ENCODE peak calls at places on chromosome X, in nine cellular contexts. T, U, B, N, E, J, D, C and V are unnamed samples.

GRCh38 chrX:20973038-20973437 is 401.2 kb upstream of the CNKSR2 start:
- DNase-seq in T (no peak), D (no peak), U (no peak), B (no peak), N (no peak), J (no peak), E (no peak), C (no peak), V (no peak)

GRCh38 chrX:49225858-49226257 is 7.3 kb downstream of the CACNA1F start:
- DNase-seq in T (no peak), E (no peak), B (no peak), D (no peak), C (no peak), N (no peak), J (no peak), U (no peak), V (no peak)

GRCh38 chrX:7132335-7133035 is 15.0 kb upstream of the STS start:
- DNase-seq in N (no peak), B (no peak), E (peak), C (no peak), U (no peak), T (peak), J (peak), D (peak), V (peak)

GRCh38 chrX:71659959-71660358 is 7.4 kb upstream of the LOC101059915 start:
- DNase-seq in D (no peak), U (no peak), E (no peak), T (no peak), B (no peak), N (no peak), J (no peak), C (no peak), V (no peak)

GRCh38 chrX:7972586-7972985 is 45.4 kb upstream of the PNPLA4 start:
- DNase-seq in D (peak), B (no peak), N (no peak), E (no peak), T (peak), C (no peak), J (no peak), U (no peak), V (no peak)

GRCh38 chrX:79081895-79082512 is 62.5 kb upstream of the GPR174 start:
- DNase-seq in E (peak), D (peak), B (peak), U (no peak), C (no peak), N (no peak), T (no peak), J (no peak), V (no peak)

GRCh38 chrX:2228466-2228865 is 272.3 kb downstream of the DHRSX start:
- DNase-seq in U (no peak), J (no peak), T (no peak), B (no peak), D (no peak), N (no peak), E (no peak), C (no peak), V (no peak)

GRCh38 chrX:129779086-129779672 is 570 bp upstream of the SASH3 start:
- DNase-seq in B (no peak), D (no peak), E (no peak), T (no peak), J (no peak), N (no peak), U (no peak), C (no peak), V (no peak)

GRCh38 chrX:66200855-66201795 is 37.1 kb downstream of the HEPH start:
- DNase-seq in N (no peak), U (no peak), C (no peak), J (peak), D (peak), B (no peak), T (no peak), E (peak), V (no peak)

GRCh38 chrX:72348247-72348979 is 42.7 kb upstream of the CITED1 start:
- DNase-seq in J (no peak), T (no peak), U (no peak), E (no peak), D (no peak), C (no peak), B (no peak), N (no peak), V (no peak)

GRCh38 chrX:97310373-97310772 is 426.7 kb downstream of the RPA4 start:
- DNase-seq in T (no peak), D (no peak), B (no peak), N (no peak), C (no peak), E (peak), U (no peak), J (peak), V (no peak)

GRCh38 chrX:66110112-66110511 is 53.9 kb upstream of the HEPH start:
- DNase-seq in B (no peak), T (peak), J (no peak), E (peak), N (no peak), U (no peak), D (peak), C (no peak), V (no peak)

GRCh38 chrX:118862086-118862485 is 38.5 kb downstream of the ZCCHC12 start:
- DNase-seq in B (no peak), U (no peak), N (no peak), J (no peak), D (no peak), T (no peak), C (no peak), E (no peak), V (no peak)

GRCh38 chrX:17608898-17609297 is 128.4 kb upstream of the SCML1 start:
- DNase-seq in U (no peak), C (no peak), N (no peak), D (no peak), T (peak), E (no peak), B (no peak), J (no peak), V (no peak)

GRCh38 chrX:38018734-38019410 is 12.5 kb downstream of the SYTL5 start:
- DNase-seq in C (no peak), B (no peak), N (no peak), U (no peak), D (no peak), J (peak), E (no peak), T (no peak), V (no peak)

GRCh38 chrX:48677456-48678030 is 6.1 kb upstream of the WAS start:
- DNase-seq in N (no peak), J (no peak), U (no peak), T (no peak), C (no peak), D (peak), E (no peak), B (no peak), V (no peak)

GRCh38 chrX:68699960-68700746 is 52.7 kb downstream of the STARD8 start:
- DNase-seq in C (no peak), J (no peak), T (no peak), U (no peak), E (peak), D (peak), N (no peak), B (no peak), V (no peak)

GRCh38 chrX:154539077-154539476 is 7.6 kb downstream of the G6PD start:
- DNase-seq in D (no peak), E (no peak), N (no peak), T (no peak), B (no peak), C (no peak), U (no peak), J (no peak), V (no peak)

GRCh38 chrX:154805696-154806091 is 409 bp upstream of the MPP1 start:
- DNase-seq in C (no peak), T (no peak), U (no peak), J (peak), B (no peak), N (no peak), E (peak), D (peak), V (no peak)

GRCh38 chrX:66914082-66914481 is 275.2 kb upstream of the EDA2R start:
- DNase-seq in C (no peak), J (no peak), E (no peak), N (no peak), B (no peak), D (peak), T (peak), U (no peak), V (peak)

GRCh38 chrX:106897259-106897658 is 5.9 kb downstream of the RIPPLY1 start:
- DNase-seq in U (peak), J (no peak), N (no peak), D (peak), C (no peak), T (no peak), E (peak), B (no peak), V (no peak)

GRCh38 chrX:143121471-143121870 is 95.7 kb downstream of the SPANXN4 start:
- DNase-seq in U (no peak), C (no peak), N (no peak), D (no peak), E (no peak), T (no peak), B (no peak), J (no peak), V (no peak)

GRCh38 chrX:107710617-107711391 is 64.8 kb downstream of the TSC22D3 start:
- DNase-seq in E (peak), U (peak), D (peak), J (peak), B (peak), T (peak), N (peak), C (peak), V (no peak)

GRCh38 chrX:129600981-129601424 is 53.8 kb downstream of the APLN start:
- DNase-seq in N (no peak), D (peak), E (peak), B (no peak), T (no peak), U (no peak), C (no peak), J (no peak), V (peak)

GRCh38 chrX:118718737-118719136 is 8.7 kb upstream of the IL13RA1 start:
- DNase-seq in E (no peak), D (no peak), C (no peak), B (no peak), N (no peak), U (no peak), T (peak), J (no peak), V (no peak)

GRCh38 chrX:134732676-134733075 is 74.4 kb upstream of the PLAC1 start:
- DNase-seq in E (no peak), C (no peak), D (no peak), J (no peak), U (no peak), B (no peak), T (no peak), N (no peak), V (no peak)

GRCh38 chrX:49754238-49754857 is 58.6 kb upstream of the PAGE1 start:
- DNase-seq in U (peak), T (peak), N (peak), J (no peak), C (peak), D (peak), B (peak), E (peak), V (peak)

GRCh38 chrX:10017866-10018265 is 50.7 kb downstream of the CLDN34 start:
- DNase-seq in C (no peak), U (no peak), N (no peak), T (no peak), B (no peak), D (peak), J (peak), E (peak), V (peak)
- H3K4me3 ChIP-seq in C (no peak), U (peak), N (no peak), T (no peak), B (peak), D (peak), J (no peak), E (no peak), V (no peak)

GRCh38 chrX:40759374-40759773 is 24.0 kb upstream of the MED14 start:
- DNase-seq in E (no peak), N (no peak), B (no peak), J (no peak), D (no peak), U (no peak), C (no peak), T (no peak), V (no peak)
- H3K4me3 ChIP-seq in E (no peak), N (no peak), B (no peak), J (no peak), D (no peak), U (no peak), C (no peak), T (no peak), V (no peak)

DNA sequence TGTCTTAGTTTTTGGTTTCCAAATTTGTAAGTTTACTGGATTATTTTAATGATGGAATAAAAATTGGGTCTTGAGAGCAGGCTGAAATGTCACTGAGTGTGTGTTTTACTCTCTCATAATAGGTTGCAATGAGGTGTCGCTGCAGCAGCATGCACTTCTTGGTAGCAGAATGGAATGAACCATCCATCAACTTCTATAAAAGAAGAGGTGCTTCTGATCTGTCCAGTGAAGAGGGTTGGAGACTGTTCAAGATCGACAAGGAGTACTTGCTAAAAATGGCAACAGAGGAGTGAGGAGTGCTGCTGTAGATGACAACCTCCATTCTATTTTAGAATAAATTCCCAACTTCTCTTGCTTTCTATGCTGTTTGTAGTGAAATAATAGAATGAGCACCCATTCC is 2.6 kb downstream of the SAT1 start:
- DNase-seq in B (no peak), T (no peak), D (no peak), J (no peak), E (no peak), N (no peak), U (no peak), C (no peak), V (no peak)
- H3K4me3 ChIP-seq in B (peak), T (peak), D (no peak), J (no peak), E (no peak), N (no peak), U (no peak), C (no peak), V (peak)

DNA sequence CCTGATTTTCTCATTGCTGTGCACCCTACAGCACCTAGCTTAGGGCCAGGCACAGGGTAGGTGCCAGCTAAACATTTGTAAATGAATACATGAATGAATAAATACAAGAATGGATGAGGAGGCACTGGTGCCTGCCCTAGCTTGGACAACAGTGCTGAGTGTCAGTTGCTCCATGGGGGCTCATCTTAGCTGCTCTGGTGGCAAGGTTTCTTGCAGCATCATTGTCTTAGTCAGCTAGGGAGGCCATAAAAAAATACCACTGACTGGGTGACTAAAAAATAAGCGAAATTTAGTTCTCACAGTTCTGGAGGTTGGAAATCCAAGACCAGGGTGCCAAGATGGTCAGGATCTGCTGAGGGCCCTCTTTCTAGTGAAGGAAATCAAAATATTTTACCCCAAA is 31.2 kb downstream of the TMEM31 start:
- DNase-seq in N (no peak), C (no peak), U (no peak), D (no peak), T (no peak), B (no peak), J (no peak), E (no peak), V (no peak)
- H3K4me3 ChIP-seq in N (no peak), C (no peak), U (no peak), D (no peak), T (no peak), B (no peak), J (no peak), E (no peak), V (no peak)

GRCh38 chrX:148259990-148260389 is 240.4 kb upstream of the AFF2 start:
- DNase-seq in J (no peak), B (no peak), C (no peak), N (no peak), U (no peak), T (no peak), E (no peak), D (no peak), V (no peak)
- H3K4me3 ChIP-seq in J (no peak), B (no peak), C (no peak), N (no peak), U (no peak), T (no peak), E (no peak), D (no peak), V (no peak)